ENCODE peak calls at places on chromosomes 2 and 18, in six cellular contexts. V is ascending aorta, R is heart right ventricle, H is ovary, C is AG04450, O is GM23338. I is an unnamed sample.
A peak's percentile ranks its signal among the peaks of the same experiment; 100 is the strongest.

GRCh38 chr2:174752403-174753037 is 11.8 kb downstream of the CHRNA1 start:
- DNase-seq in H (no peak), O (no peak), C (no peak), V (no peak), R (no peak), I (no peak)

GRCh38 chr2:76180676-76181075 is 470.0 kb upstream of the GCFC2 start:
- DNase-seq in C (no peak), H (no peak), V (no peak), O (no peak), R (no peak), I (no peak)

GRCh38 chr2:196242131-196242620 is 70.8 kb upstream of the STK17B start:
- DNase-seq in R (no peak), H (no peak), C (no peak), O (no peak), V (no peak), I (no peak)

GRCh38 chr2:109470121-109470921 is 143.4 kb downstream of the SEPTIN10 start:
- DNase-seq in V (no peak), H (no peak), R (no peak), O (no peak), C (no peak), I (no peak)

GRCh38 chr2:162053066-162053807 is 20.8 kb downstream of the DPP4 start:
- DNase-seq in R (no peak), H (no peak), O (no peak), V (no peak), C (no peak), I (no peak)

GRCh38 chr2:102488063-102488462 is 15.0 kb downstream of the SLC9A4 start:
- DNase-seq in H (no peak), O (no peak), C (peak; percentile 34), V (no peak), R (no peak), I (no peak)

GRCh38 chr2:17658251-17658843 is 95.3 kb downstream of the SMC6 start:
- DNase-seq in H (no peak), O (no peak), C (no peak), R (no peak), V (no peak), I (no peak)

GRCh38 chr2:85291425-85292023 is 36.3 kb downstream of the TGOLN2 start:
- DNase-seq in V (no peak), R (no peak), O (no peak), C (no peak), H (no peak), I (no peak)

GRCh38 chr18:57444301-57444759 is 9.2 kb downstream of the ONECUT2 start:
- DNase-seq in R (no peak), H (no peak), C (no peak), V (no peak), O (peak; percentile 15), I (no peak)

GRCh38 chr2:199940373-199940772 is 14.9 kb downstream of the TYW5 start:
- DNase-seq in H (no peak), V (no peak), O (peak; percentile 59), C (no peak), R (no peak), I (no peak)

GRCh38 chr18:40949138-40949949 is 1005.7 kb upstream of the PIK3C3 start:
- DNase-seq in H (no peak), R (no peak), O (no peak), V (no peak), C (no peak), I (no peak)

GRCh38 chr18:9366126-9366714 is 31.6 kb downstream of the TWSG1 start:
- DNase-seq in R (no peak), O (peak; percentile 91), V (no peak), H (no peak), C (no peak), I (no peak)

GRCh38 chr2:23591111-23591510 is 206.1 kb downstream of the KLHL29 start:
- DNase-seq in H (no peak), C (no peak), O (no peak), R (no peak), V (no peak), I (no peak)

GRCh38 chr2:57882895-57883515 is 163.6 kb upstream of the VRK2 start:
- DNase-seq in O (no peak), C (no peak), H (no peak), V (no peak), R (no peak), I (no peak)

GRCh38 chr2:6556755-6557154 is 309.0 kb downstream of the CMPK2 start:
- DNase-seq in R (no peak), C (peak; percentile 15), H (no peak), V (no peak), O (no peak), I (no peak)

GRCh38 chr2:229996320-229996719 is 72.4 kb downstream of the SLC16A14 start:
- DNase-seq in O (no peak), V (no peak), C (no peak), R (no peak), H (no peak), I (no peak)

GRCh38 chr2:98773907-98774306 is 43.0 kb upstream of the MGAT4A start:
- DNase-seq in R (no peak), V (no peak), H (no peak), C (no peak), O (peak; percentile 48), I (no peak)

GRCh38 chr2:212227755-212228154 is 310.8 kb downstream of the ERBB4 start:
- DNase-seq in H (no peak), C (peak; percentile 15), V (no peak), O (peak; percentile 24), R (no peak), I (no peak)

GRCh38 chr2:237451582-237452469 is 35.2 kb upstream of the MLPH start:
- DNase-seq in H (no peak), O (peak; percentile 72), R (no peak), C (no peak), V (no peak), I (no peak)

GRCh38 chr2:30106543-30106942 is 40.3 kb upstream of the YPEL5 start:
- DNase-seq in H (no peak), V (no peak), R (no peak), O (no peak), C (no peak), I (no peak)

GRCh38 chr2:112482309-112483046 is 522 bp downstream of the TTL start:
- DNase-seq in O (peak; percentile 46), R (peak; percentile 42), C (no peak), V (no peak), H (peak; percentile 15), I (no peak)

GRCh38 chr2:167861574-167862193 is 385.7 kb downstream of the STK39 start:
- DNase-seq in R (no peak), O (peak; percentile 64), H (no peak), V (no peak), C (no peak), I (no peak)

GRCh38 chr2:10987861-10988260 is 76.1 kb downstream of the KCNF1 start:
- DNase-seq in H (no peak), V (no peak), C (no peak), R (no peak), O (peak; percentile 16), I (no peak)

GRCh38 chr2:12050381-12050780 is 303.9 kb downstream of the LPIN1 start:
- DNase-seq in V (no peak), H (no peak), R (no peak), O (no peak), C (peak; percentile 65), I (no peak)

GRCh38 chr2:12047761-12048160 is 301.3 kb downstream of the LPIN1 start:
- DNase-seq in H (no peak), V (no peak), C (no peak), R (no peak), O (no peak), I (no peak)

GRCh38 chr2:12046641-12047040 is 300.2 kb downstream of the LPIN1 start:
- DNase-seq in H (no peak), V (no peak), R (no peak), C (peak; percentile 26), O (peak; percentile 4), I (no peak)

GRCh38 chr2:12045864-12046291 is 299.4 kb downstream of the LPIN1 start:
- DNase-seq in V (no peak), R (no peak), O (no peak), C (no peak), H (no peak), I (no peak)

DNA sequence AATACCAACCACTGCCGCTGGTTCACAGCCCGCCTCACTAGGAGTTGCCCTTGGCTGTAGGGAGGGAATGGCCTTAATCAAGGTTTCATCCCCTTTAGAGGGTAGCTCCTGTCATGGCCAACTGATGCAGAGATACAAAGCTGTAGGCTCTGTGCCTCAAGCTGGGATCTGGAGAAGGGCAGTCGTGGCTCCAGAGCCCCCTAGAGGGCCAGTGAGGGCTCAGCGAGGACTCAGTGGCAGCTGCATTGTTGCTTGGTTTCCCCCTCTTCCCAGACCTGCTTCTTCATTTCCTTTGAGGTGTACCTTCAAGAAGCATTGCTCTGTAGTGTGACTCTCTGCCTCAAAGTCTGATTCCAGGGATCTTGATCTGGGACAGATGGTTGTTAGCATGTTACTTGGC is 302.1 kb downstream of the LPIN1 start:
- DNase-seq in V (no peak), H (no peak), C (no peak), R (no peak), O (peak; percentile 47), I (no peak)
- TF ChIP-seq CTCF in V (no peak), H (no peak), C (no peak), R (peak; percentile 20), O (peak; percentile 71), I (peak; percentile 23)

DNA sequence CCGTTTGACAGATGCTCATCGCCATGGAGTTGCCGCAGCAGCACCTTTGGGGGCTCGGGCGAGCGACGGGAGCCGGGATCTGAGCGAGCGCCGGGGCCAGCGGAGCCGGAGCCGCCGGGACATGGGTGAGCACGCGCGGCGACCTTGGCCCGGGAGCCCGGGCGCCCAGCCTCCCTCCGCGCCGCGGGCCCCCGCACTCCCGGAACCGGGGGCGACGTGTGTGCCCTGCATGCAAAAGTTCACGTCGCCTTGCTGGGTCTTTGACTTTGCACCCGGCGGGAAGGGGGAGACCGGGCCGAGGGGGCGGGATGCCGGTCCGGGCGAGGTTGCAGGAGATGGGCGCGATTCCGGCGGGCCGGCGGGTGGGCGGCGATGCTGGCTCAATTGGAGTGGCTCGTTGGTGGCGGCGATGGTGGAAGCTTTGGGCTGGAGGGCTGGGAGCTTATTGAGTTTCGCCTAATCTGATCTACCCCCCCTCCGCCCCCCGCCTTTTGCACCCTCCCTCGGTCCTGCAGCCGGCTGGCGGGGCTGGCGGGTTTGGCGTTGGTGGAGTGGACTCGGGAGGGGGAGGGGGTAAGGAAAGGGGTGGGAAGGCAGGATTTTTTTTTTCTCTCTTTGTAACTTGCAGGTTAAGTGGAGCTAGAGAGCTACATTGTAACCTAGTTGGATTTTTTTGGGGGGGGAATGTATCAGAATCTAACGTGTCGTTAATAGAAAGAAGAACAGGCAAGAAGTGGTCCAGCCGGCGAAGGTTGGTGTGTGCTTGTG is at the start of gene SETBP1:
- DNase-seq in R (peak; percentile 68), V (peak; percentile 11), C (no peak), H (peak; percentile 83), O (peak; percentile 62), I (no peak)
- TF ChIP-seq CTCF in R (peak; percentile 8), V (no peak), C (no peak), H (no peak), O (no peak), I (no peak)

GRCh38 chr2:62343206-62343605 is 147.3 kb downstream of the B3GNT2 start:
- DNase-seq in O (no peak), C (no peak), R (no peak), H (no peak), V (no peak), I (no peak)
- TF ChIP-seq CTCF in O (no peak), C (no peak), R (no peak), H (no peak), V (no peak), I (no peak)

GRCh38 chr2:166419616-166419934 is 43.8 kb upstream of the SCN9A start:
- DNase-seq in R (no peak), V (no peak), C (peak; percentile 21), O (peak; percentile 56), H (no peak), I (no peak)
- TF ChIP-seq CTCF in R (no peak), V (no peak), C (peak; percentile 65), O (peak; percentile 60), H (no peak), I (peak; percentile 49)

GRCh38 chr2:20190862-20191713 is 33.8 kb downstream of the SDC1 start:
- DNase-seq in H (no peak), R (no peak), C (peak; percentile 18), O (peak; percentile 78), V (no peak), I (no peak)
- TF ChIP-seq CTCF in H (no peak), R (no peak), C (peak; percentile 59), O (peak; percentile 67), V (no peak), I (peak; percentile 29)